ENCODE peak calls at places on chromosomes 1 and 21, in five cellular contexts. A is fibroblast of the aortic adventitia, H is fibroblast of lung, W is kidney, D is lower lobe of right lung. L is an unnamed sample.

GRCh38 chr1:236543065-236543669 is 19.4 kb downstream of the LGALS8 start:
- DNase-seq in A (no peak), H (no peak), W (no peak), D (no peak), L (no peak)

GRCh38 chr1:163163861-163164582 is 38.7 kb downstream of the RGS5 start:
- DNase-seq in A (peak), H (peak), W (no peak), D (no peak), L (peak)

GRCh38 chr1:43246466-43247213 is 23.1 kb upstream of the TMEM125 start:
- DNase-seq in A (no peak), H (no peak), W (no peak), D (no peak), L (no peak)

GRCh38 chr1:241229216-241229615 is 127.8 kb downstream of the RGS7 start:
- DNase-seq in A (no peak), H (no peak), W (no peak), D (no peak), L (no peak)

GRCh38 chr1:198771562-198772153 is 132.8 kb downstream of the PTPRC start:
- DNase-seq in A (peak), H (peak), W (no peak), D (no peak), L (peak)

GRCh38 chr1:23452011-23452411 is 27.5 kb upstream of the TCEA3 start:
- DNase-seq in A (peak), H (peak), W (peak), D (peak), L (no peak)

GRCh38 chr1:221530791-221531190 is 211.1 kb downstream of the DUSP10 start:
- DNase-seq in A (no peak), H (no peak), W (no peak), D (no peak), L (no peak)

GRCh38 chr1:12173631-12174121 is 6.9 kb downstream of the TNFRSF1B start:
- DNase-seq in A (no peak), H (no peak), W (no peak), D (peak), L (no peak)

GRCh38 chr1:204266504-204267034 is 52.8 kb upstream of the GOLT1A start:
- DNase-seq in A (peak), H (no peak), W (peak), D (no peak), L (peak)

GRCh38 chr1:32014937-32015363 is 1.3 kb downstream of the KHDRBS1 start:
- DNase-seq in A (no peak), H (no peak), W (no peak), D (no peak), L (peak)

GRCh38 chr21:42525676-42526378 is 12.2 kb downstream of the SLC37A1 start:
- DNase-seq in A (no peak), H (no peak), W (no peak), D (no peak), L (no peak)

GRCh38 chr1:225508538-225509375 is 80.9 kb upstream of the LBR start:
- DNase-seq in A (peak), H (peak), W (no peak), D (no peak), L (peak)

GRCh38 chr1:44860891-44861290 is 17.8 kb upstream of the PTCH2 start:
- DNase-seq in A (peak), H (no peak), W (no peak), D (no peak), L (no peak)

GRCh38 chr1:116569776-116570357 is 959 bp downstream of the CD58 start:
- DNase-seq in A (no peak), H (no peak), W (peak), D (peak), L (peak)

GRCh38 chr1:54926955-54927354 is 40.0 kb upstream of the DHCR24 start:
- DNase-seq in A (no peak), H (peak), W (no peak), D (no peak), L (peak)
- TF ChIP-seq CTCF in A (no peak), H (no peak), W (no peak), D (no peak), L (no peak)

DNA sequence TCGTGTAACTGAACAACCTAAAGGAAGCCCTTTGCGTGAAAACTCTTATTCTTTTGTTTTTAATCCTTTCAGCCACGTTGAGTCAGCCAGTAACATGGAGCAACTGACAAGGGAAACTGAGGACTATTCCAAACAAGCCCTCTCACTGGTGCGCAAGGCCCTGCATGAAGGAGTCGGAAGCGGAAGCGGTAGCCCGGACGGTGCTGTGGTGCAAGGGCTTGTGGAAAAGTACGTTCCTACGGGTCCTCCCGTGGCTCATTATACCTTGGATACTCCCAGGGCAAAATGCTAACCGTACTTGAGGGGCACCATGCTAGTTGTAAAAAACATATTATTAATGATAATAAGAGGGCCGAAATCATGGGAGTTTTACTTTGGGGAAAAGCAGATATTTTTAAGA is 49.4 kb downstream of the LAMC2 start:
- DNase-seq in A (no peak), H (no peak), W (no peak), D (no peak), L (peak)
- H3K4me3 ChIP-seq in A (peak), H (peak), W (peak), D (peak), L (no peak)

DNA sequence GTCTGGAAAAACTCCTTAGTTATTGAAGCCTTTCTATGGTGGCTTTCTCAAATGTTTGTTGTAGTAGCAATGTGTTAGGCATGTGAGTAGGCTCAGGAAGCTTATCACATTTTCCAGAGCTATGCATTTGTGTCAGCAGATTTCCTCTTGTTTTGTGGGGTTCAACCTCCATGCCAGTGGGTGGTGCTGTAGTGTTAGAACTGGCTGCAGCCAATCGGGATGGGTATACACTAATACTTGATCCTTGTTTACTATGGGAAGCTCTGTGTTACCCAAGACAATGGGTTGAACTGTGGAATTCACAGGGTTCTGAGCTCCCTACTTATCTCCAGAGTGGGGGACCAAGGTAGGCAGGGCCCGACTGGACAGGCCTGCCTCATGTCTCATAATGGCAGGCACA is 348.5 kb upstream of the ADAMTS5 start:
- DNase-seq in A (no peak), H (no peak), W (no peak), D (no peak), L (no peak)
- TF ChIP-seq CTCF in A (no peak), H (no peak), W (no peak), D (no peak), L (no peak)

GRCh38 chr1:228647523-228648444 is 87.5 kb upstream of the RHOU start:
- DNase-seq in A (peak), H (peak), W (peak), D (peak), L (peak)

GRCh38 chr1:228650141-228650540 is 85.1 kb upstream of the RHOU start:
- DNase-seq in A (no peak), H (no peak), W (peak), D (peak), L (no peak)

GRCh38 chr1:228646717-228647522 is 88.4 kb upstream of the RHOU start:
- DNase-seq in A (peak), H (peak), W (peak), D (peak), L (peak)

GRCh38 chr1:228650946-228651345 is 84.3 kb upstream of the RHOU start:
- DNase-seq in A (no peak), H (no peak), W (no peak), D (no peak), L (no peak)

DNA sequence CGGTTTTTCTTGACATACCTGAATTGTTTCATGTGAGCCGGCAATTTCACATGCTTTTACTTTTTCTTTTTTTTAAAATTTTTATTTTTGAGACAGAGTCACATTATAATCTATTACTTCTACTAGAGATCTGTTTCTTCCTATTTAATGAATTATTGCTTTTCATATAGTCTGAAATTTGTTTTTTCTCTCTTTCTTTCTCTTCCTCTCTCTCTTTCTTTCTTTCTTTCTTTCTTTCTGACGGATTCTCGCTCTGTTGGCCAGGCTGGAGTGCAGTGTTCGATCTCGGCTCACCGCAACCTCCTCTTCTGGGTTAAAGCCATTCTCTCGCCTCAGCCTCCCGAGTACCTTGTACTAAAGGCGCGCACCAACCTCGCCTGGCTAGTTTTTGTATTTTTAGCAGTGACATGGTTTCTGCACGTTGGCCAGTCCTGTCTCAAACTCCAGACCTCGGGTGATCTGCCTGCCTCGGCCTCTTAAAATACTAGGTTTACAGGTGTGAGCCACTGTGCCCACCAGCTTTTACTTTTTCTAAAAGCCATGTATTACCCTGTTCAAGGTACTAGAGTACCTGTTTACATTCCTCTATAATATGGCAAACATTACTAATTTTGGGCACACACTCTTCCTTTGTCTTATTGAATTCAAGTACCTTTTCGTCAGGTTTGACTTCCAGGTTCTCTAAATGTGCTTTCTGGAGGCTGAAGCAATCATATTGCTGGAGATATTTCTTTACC is 86.5 kb upstream of the RHOU start:
- DNase-seq in A (no peak), H (no peak), W (no peak), D (no peak), L (no peak)
- H3K4me3 ChIP-seq in A (no peak), H (no peak), W (no peak), D (no peak), L (peak)

L was measured in fibroblast of mammary gland.